ENCODE peak calls at places on chromosomes 2 and 18, in seven cellular contexts. V is mammary epithelial cell; K is T-helper 2 cell; Y is ELR; Q is activated CD4-positive, alpha-beta T cell treated with anti-CD3 and anti-CD28 coated beads, Interleukin-2, amount 50 U/mL, for 4 hours; H is NCI-H774; G is HFFc6. N is an unnamed sample.

GRCh38 chr2:109619131-109619615 is 5.0 kb downstream of the SOWAHC start:
- DNase-seq in G (no peak), K (no peak), H (no peak), V (no peak), Y (no peak), Q (no peak), N (no peak)

GRCh38 chr2:75846683-75847190 is 136.0 kb upstream of the GCFC2 start:
- DNase-seq in K (no peak), G (no peak), Q (no peak), Y (no peak), V (no peak), H (no peak), N (no peak)

GRCh38 chr2:177432703-177433102 is 40.1 kb downstream of the AGPS start:
- DNase-seq in G (no peak), V (no peak), H (no peak), K (no peak), Q (no peak), Y (no peak), N (no peak)

GRCh38 chr2:148989882-148990493 is 48.5 kb upstream of the LYPD6B start:
- DNase-seq in Q (peak; percentile 28), K (no peak), V (peak; percentile 53), Y (peak; percentile 83), G (peak; percentile 73), H (peak; percentile 64), N (no peak)

GRCh38 chr2:240911641-240912265 is 5.6 kb downstream of the CROCC2 start:
- DNase-seq in Y (peak; percentile 81), G (no peak), Q (no peak), V (peak; percentile 67), H (no peak), K (no peak), N (no peak)

GRCh38 chr2:114754907-114755563 is 312.6 kb downstream of the DPP10 start:
- DNase-seq in H (peak; percentile 76), G (no peak), Y (no peak), K (no peak), V (no peak), Q (no peak), N (no peak)

GRCh38 chr18:62663731-62664336 is 51.5 kb upstream of the PHLPP1 start:
- DNase-seq in H (no peak), Y (peak; percentile 79), Q (no peak), K (no peak), G (peak; percentile 70), V (peak; percentile 61), N (no peak)

GRCh38 chr2:84711651-84712050 is 169.2 kb downstream of the TRABD2A start:
- DNase-seq in G (no peak), Y (no peak), K (no peak), V (no peak), Q (no peak), H (no peak), N (no peak)

GRCh38 chr18:49647496-49648168 is 85.8 kb downstream of the LIPG start:
- DNase-seq in H (no peak), V (no peak), K (no peak), G (no peak), Q (no peak), Y (peak; percentile 60), N (no peak)

GRCh38 chr2:54772531-54772930 is 49.1 kb downstream of the EML6 start:
- DNase-seq in Q (no peak), G (no peak), K (no peak), Y (peak; percentile 50), H (no peak), V (no peak), N (no peak)

GRCh38 chr2:10228611-10229365 is 73.9 kb upstream of the HPCAL1 start:
- DNase-seq in V (no peak), G (no peak), Q (no peak), H (peak; percentile 21), Y (no peak), K (no peak), N (no peak)

GRCh38 chr2:214492152-214492551 is 81.3 kb downstream of the VWC2L start:
- DNase-seq in Y (no peak), K (no peak), G (no peak), V (no peak), Q (no peak), H (peak; percentile 78), N (no peak)

GRCh38 chr2:195694553-195694952 is 37.5 kb downstream of the SLC39A10 start:
- DNase-seq in V (no peak), K (no peak), Q (no peak), G (no peak), Y (no peak), H (no peak), N (no peak)

GRCh38 chr2:217553689-217554088 is 449.1 kb downstream of the TNS1 start:
- DNase-seq in H (no peak), V (no peak), G (no peak), K (no peak), Q (no peak), Y (no peak), N (no peak)

GRCh38 chr2:12253167-12253778 is 463.5 kb upstream of the TRIB2 start:
- DNase-seq in V (no peak), Q (no peak), G (no peak), H (no peak), K (no peak), Y (no peak), N (no peak)

GRCh38 chr2:121358291-121358690 is 73.3 kb upstream of the TFCP2L1 start:
- DNase-seq in Y (no peak), K (no peak), V (no peak), G (no peak), H (no peak), Q (no peak), N (no peak)

GRCh38 chr2:1863386-1863785 is 119.1 kb upstream of the PXDN start:
- DNase-seq in G (no peak), V (no peak), K (no peak), Y (no peak), Q (no peak), H (no peak), N (no peak)

GRCh38 chr2:171470129-171470528 is 36.1 kb downstream of the DCAF17 start:
- DNase-seq in G (no peak), K (no peak), V (no peak), Q (no peak), H (no peak), Y (no peak), N (no peak)

GRCh38 chr2:182715121-182715895 is 749 bp upstream of the DNAJC10 start:
- DNase-seq in K (no peak), Q (no peak), H (no peak), G (peak; percentile 52), V (no peak), Y (peak; percentile 66), N (no peak)

GRCh38 chr2:58427572-58428285 is 186.6 kb upstream of the FANCL start:
- DNase-seq in Y (peak; percentile 55), V (peak; percentile 18), H (peak; percentile 26), G (no peak), Q (no peak), K (no peak), N (peak; percentile 55)

GRCh38 chr2:174005801-174006419 is 40.7 kb upstream of the SP3 start:
- DNase-seq in G (no peak), Q (no peak), K (no peak), H (no peak), V (no peak), Y (no peak), N (no peak)

GRCh38 chr2:62871506-62871905 is 166.0 kb downstream of the EHBP1 start:
- DNase-seq in Y (peak; percentile 24), G (no peak), V (peak; percentile 11), K (no peak), Q (no peak), H (no peak), N (no peak)

GRCh38 chr18:79518028-79518682 is 122.4 kb downstream of the NFATC1 start:
- DNase-seq in V (no peak), G (no peak), Y (no peak), Q (no peak), H (no peak), K (no peak), N (no peak)

GRCh38 chr18:58117685-58118403 is 73.8 kb downstream of the NEDD4L start:
- DNase-seq in K (no peak), V (peak; percentile 94), Q (no peak), G (peak; percentile 42), Y (peak; percentile 75), H (no peak), N (no peak)

GRCh38 chr2:73112913-73113633 is at the start of gene RAB11FIP5:
- DNase-seq in V (peak; percentile 86), K (peak; percentile 80), Q (peak; percentile 67), G (peak; percentile 87), H (peak; percentile 63), Y (peak; percentile 96), N (peak; percentile 85)

GRCh38 chr2:195575879-195576391 is 81.1 kb upstream of the SLC39A10 start:
- DNase-seq in G (peak; percentile 73), H (no peak), V (peak; percentile 83), Q (no peak), Y (peak; percentile 92), K (no peak), N (no peak)

GRCh38 chr2:238160206-238161129 is 1.7 kb downstream of the ERFE start:
- DNase-seq in V (no peak), Q (no peak), Y (no peak), G (no peak), H (no peak), K (no peak), N (peak; percentile 65)

GRCh38 chr2:55361465-55362189 is 58.0 kb downstream of the CCDC88A start:
- DNase-seq in Y (no peak), K (no peak), Q (no peak), H (no peak), V (no peak), G (no peak), N (no peak)

GRCh38 chr2:26274058-26274613 is 29.4 kb downstream of the HADHB start:
- DNase-seq in H (no peak), Q (no peak), V (peak; percentile 100), Y (peak; percentile 78), K (no peak), G (peak; percentile 82), N (no peak)